ENCODE peak calls at places on chromosome 7, in seven cellular contexts. F is astrocyte; P is CD8-positive, alpha-beta T cell; K is cardiac muscle cell; V is transverse colon; B is lower lobe of right lung; M is mammary epithelial cell. I is an unnamed sample.

GRCh38 chr7:28245108-28245868 is 64.7 kb upstream of the JAZF1 start:
- DNase-seq in F (no peak), P (no peak), K (no peak), V (no peak), B (no peak), M (no peak), I (no peak)

GRCh38 chr7:12941512-12941911 is 254.1 kb downstream of the ARL4A start:
- DNase-seq in F (no peak), P (no peak), K (no peak), V (no peak), B (no peak), M (peak; percentile 89), I (no peak)

GRCh38 chr7:124764071-124764846 is 1.3 kb downstream of the GPR37 start:
- DNase-seq in F (no peak), P (no peak), K (peak; percentile 5), V (no peak), B (no peak), M (no peak), I (no peak)

GRCh38 chr7:40223451-40224112 is 88.8 kb downstream of the SUGCT start:
- DNase-seq in F (no peak), P (no peak), K (no peak), V (no peak), B (no peak), M (no peak), I (no peak)

GRCh38 chr7:117673367-117673766 is 193.5 kb downstream of the CFTR start:
- DNase-seq in F (peak; percentile 16), P (no peak), K (peak; percentile 85), V (peak; percentile 71), B (peak; percentile 69), M (no peak), I (no peak)

GRCh38 chr7:23811540-23811939 is 101.5 kb downstream of the STK31 start:
- DNase-seq in F (no peak), P (no peak), K (no peak), V (no peak), B (no peak), M (no peak), I (no peak)

GRCh38 chr7:155791214-155791737 is 21.0 kb downstream of the SHH start:
- DNase-seq in F (no peak), P (no peak), K (no peak), V (no peak), B (no peak), M (no peak), I (no peak)

GRCh38 chr7:2381881-2382509 is 21.4 kb upstream of the CHST12 start:
- DNase-seq in F (no peak), P (no peak), K (no peak), V (no peak), B (no peak), M (no peak), I (no peak)

GRCh38 chr7:84181628-84182027 is 13.0 kb downstream of the SEMA3A start:
- DNase-seq in F (peak; percentile 81), P (no peak), K (no peak), V (no peak), B (no peak), M (no peak), I (no peak)
- H3K4me3 ChIP-seq in F (no peak overlapping the region), P (no peak overlapping the region), K (no peak overlapping the region), V (no peak overlapping the region), B (no peak overlapping the region), M (no peak overlapping the region), I (no peak overlapping the region)

DNA sequence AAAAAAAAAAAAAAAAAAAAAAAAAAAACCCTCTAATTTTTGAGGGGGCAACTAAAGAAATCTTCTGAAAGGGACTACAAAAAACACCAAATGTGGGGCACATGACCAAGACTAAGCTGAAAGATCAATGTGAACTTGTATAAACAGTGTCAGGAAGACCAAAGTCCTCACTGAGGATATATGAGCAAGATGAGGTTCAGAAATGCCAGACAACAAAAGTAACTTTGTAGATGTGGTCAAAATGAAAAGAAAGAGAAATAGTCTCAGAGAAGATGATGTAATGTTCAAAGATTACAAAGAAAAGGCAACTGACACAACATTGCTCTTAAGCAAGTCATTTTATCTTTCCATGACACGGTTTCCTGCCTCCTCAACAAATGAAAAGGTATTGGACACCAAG is 48.7 kb upstream of the PTPRZ1 start:
- DNase-seq in F (peak; percentile 8), P (no peak), K (no peak), V (no peak), B (no peak), M (peak; percentile 17), I (no peak)
- H3K4me1 ChIP-seq in F (no peaks in the 10 kb centered on the region), P (no peaks in the 10 kb centered on the region), K (no peaks in the 10 kb centered on the region), V (no peaks in the 10 kb centered on the region), B (no peaks in the 10 kb centered on the region), M (no peaks in the 10 kb centered on the region), I (no peaks in the 10 kb centered on the region)

GRCh38 chr7:153433223-153433622 is 619.0 kb upstream of the DPP6 start:
- DNase-seq in F (no peak), P (no peak), K (no peak), V (no peak), B (no peak), M (no peak), I (no peak)

GRCh38 chr7:153430931-153431330 is 621.3 kb upstream of the DPP6 start:
- DNase-seq in F (no peak), P (no peak), K (no peak), V (no peak), B (no peak), M (no peak), I (no peak)

GRCh38 chr7:153432056-153432455 is 620.1 kb upstream of the DPP6 start:
- DNase-seq in F (no peak), P (no peak), K (peak; percentile 3), V (no peak), B (no peak), M (no peak), I (no peak)
- TF ChIP-seq CTCF in F (no peak), P (no peak), K (no peak), V (no peak), B (peak; percentile 8), M (no peak), I (no peak)

GRCh38 chr7:159172314-159172892 is 27.7 kb upstream of the VIPR2 start:
- DNase-seq in F (no peak), P (no peak), K (no peak), V (no peak), B (no peak), M (no peak), I (no peak)
- H3K4me3 ChIP-seq in F (no peak overlapping the region), P (no peak overlapping the region), K (no peak overlapping the region), V (no peak overlapping the region), B (no peak overlapping the region), M (no peak overlapping the region), I (no peak overlapping the region)

GRCh38 chr7:74023786-74024185 is 4.2 kb upstream of the ELN start:
- DNase-seq in F (no peak), P (no peak), K (no peak), V (no peak), B (no peak), M (no peak), I (no peak)
- H3K4me1 ChIP-seq in F (peaks cover 12% of the 10 kb centered on the region), P (no peaks in the 10 kb centered on the region), K (no peaks in the 10 kb centered on the region), V (peaks cover 11% of the 10 kb centered on the region), B (peaks cover 40% of the 10 kb centered on the region), M (peaks cover 5% of the 10 kb centered on the region), I (peaks cover 11% of the 10 kb centered on the region)

I was measured in RWPE2.